ENCODE peak calls at places on chromosomes 13 and 19, in seven cellular contexts. One of them, this sample, is unnamed.
A peak's percentile ranks its signal among the peaks of the same experiment; 100 is the strongest.

GRCh38 chr13:28540612-28541011 is 45.7 kb upstream of the FLT1 start:
- DNase-seq in choroid plexus epithelial cell: peak; percentile 13
- DNase-seq in fibroblast of pulmonary artery: peak; percentile 61
- DNase-seq in heart right ventricle: no peak
- DNase-seq in chondrocyte: no peak
- DNase-seq in H1: no peak
- DNase-seq in glutamatergic neuron: no peak
- DNase-seq in this sample: no peak

GRCh38 chr19:54320271-54320670 is 7.3 kb upstream of the LILRA5 start:
- DNase-seq in choroid plexus epithelial cell: no peak
- DNase-seq in glutamatergic neuron: no peak
- DNase-seq in fibroblast of pulmonary artery: no peak
- DNase-seq in heart right ventricle: no peak
- DNase-seq in chondrocyte: no peak
- DNase-seq in H1: no peak
- DNase-seq in this sample: no peak

GRCh38 chr19:44677019-44677809 is 5.9 kb downstream of the CEACAM19 start:
- DNase-seq in heart right ventricle: no peak
- DNase-seq in fibroblast of pulmonary artery: peak; percentile 62
- DNase-seq in choroid plexus epithelial cell: peak; percentile 81
- DNase-seq in glutamatergic neuron: no peak
- DNase-seq in H1: peak; percentile 60
- DNase-seq in chondrocyte: no peak
- DNase-seq in this sample: peak; percentile 46

GRCh38 chr13:27481766-27482165 is 31.4 kb upstream of the MTIF3 start:
- DNase-seq in glutamatergic neuron: peak; percentile 88
- DNase-seq in heart right ventricle: no peak
- DNase-seq in choroid plexus epithelial cell: peak; percentile 63
- DNase-seq in H1: peak; percentile 95
- DNase-seq in chondrocyte: no peak
- DNase-seq in fibroblast of pulmonary artery: peak; percentile 51
- DNase-seq in this sample: peak; percentile 46

GRCh38 chr13:107322228-107322627 is 754.3 kb upstream of the ARGLU1 start:
- DNase-seq in choroid plexus epithelial cell: no peak
- DNase-seq in fibroblast of pulmonary artery: no peak
- DNase-seq in heart right ventricle: no peak
- DNase-seq in H1: no peak
- DNase-seq in glutamatergic neuron: no peak
- DNase-seq in chondrocyte: no peak
- DNase-seq in this sample: no peak

GRCh38 chr13:85798999-85799646 is at the start of gene SLITRK6:
- DNase-seq in H1: no peak
- DNase-seq in choroid plexus epithelial cell: peak; percentile 85
- DNase-seq in fibroblast of pulmonary artery: peak; percentile 70
- DNase-seq in glutamatergic neuron: no peak
- DNase-seq in heart right ventricle: no peak
- DNase-seq in chondrocyte: no peak
- DNase-seq in this sample: peak; percentile 90

GRCh38 chr19:40508739-40509260 is 42.0 kb downstream of the SPTBN4 start:
- DNase-seq in choroid plexus epithelial cell: no peak
- DNase-seq in fibroblast of pulmonary artery: no peak
- DNase-seq in heart right ventricle: no peak
- DNase-seq in H1: no peak
- DNase-seq in glutamatergic neuron: no peak
- DNase-seq in chondrocyte: no peak
- DNase-seq in this sample: no peak

GRCh38 chr13:59425211-59425721 is 738.5 kb downstream of the DIAPH3 start:
- DNase-seq in H1: no peak
- DNase-seq in fibroblast of pulmonary artery: peak; percentile 47
- DNase-seq in heart right ventricle: no peak
- DNase-seq in chondrocyte: no peak
- DNase-seq in glutamatergic neuron: no peak
- DNase-seq in choroid plexus epithelial cell: peak; percentile 66
- DNase-seq in this sample: no peak

GRCh38 chr19:53355739-53356138 is 9.8 kb upstream of the ZNF525 start:
- DNase-seq in choroid plexus epithelial cell: no peak
- DNase-seq in fibroblast of pulmonary artery: no peak
- DNase-seq in heart right ventricle: no peak
- DNase-seq in glutamatergic neuron: no peak
- DNase-seq in H1: no peak
- DNase-seq in chondrocyte: no peak
- DNase-seq in this sample: no peak

GRCh38 chr19:49664171-49665070 is 1.2 kb downstream of the IRF3 start:
- DNase-seq in heart right ventricle: peak; percentile 88
- DNase-seq in chondrocyte: no peak
- DNase-seq in glutamatergic neuron: peak; percentile 92
- DNase-seq in fibroblast of pulmonary artery: peak; percentile 78
- DNase-seq in H1: peak; percentile 96
- DNase-seq in choroid plexus epithelial cell: peak; percentile 80
- DNase-seq in this sample: peak; percentile 96

GRCh38 chr19:51710163-51710562 is 13.6 kb downstream of the HAS1 start:
- DNase-seq in fibroblast of pulmonary artery: no peak
- DNase-seq in chondrocyte: no peak
- DNase-seq in H1: no peak
- DNase-seq in heart right ventricle: no peak
- DNase-seq in glutamatergic neuron: no peak
- DNase-seq in choroid plexus epithelial cell: no peak
- DNase-seq in this sample: no peak

GRCh38 chr19:8397291-8397690 is 7.1 kb downstream of the RAB11B start:
- DNase-seq in choroid plexus epithelial cell: no peak
- DNase-seq in H1: no peak
- DNase-seq in fibroblast of pulmonary artery: no peak
- DNase-seq in chondrocyte: no peak
- DNase-seq in glutamatergic neuron: no peak
- DNase-seq in heart right ventricle: no peak
- DNase-seq in this sample: no peak

GRCh38 chr13:74767031-74767430 is 632.8 kb upstream of the KLF12 start:
- DNase-seq in H1: no peak
- DNase-seq in heart right ventricle: no peak
- DNase-seq in fibroblast of pulmonary artery: peak; percentile 86
- DNase-seq in glutamatergic neuron: no peak
- DNase-seq in chondrocyte: no peak
- DNase-seq in choroid plexus epithelial cell: peak; percentile 78
- DNase-seq in this sample: peak; percentile 72

GRCh38 chr13:111474136-111475002 is 153.9 kb downstream of the TEX29 start:
- DNase-seq in heart right ventricle: no peak
- DNase-seq in H1: peak; percentile 47
- DNase-seq in fibroblast of pulmonary artery: peak; percentile 55
- DNase-seq in glutamatergic neuron: no peak
- DNase-seq in chondrocyte: no peak
- DNase-seq in choroid plexus epithelial cell: peak; percentile 66
- DNase-seq in this sample: peak; percentile 52

GRCh38 chr13:63190219-63190618 is 1774.6 kb upstream of the PCDH20 start:
- DNase-seq in heart right ventricle: no peak
- DNase-seq in choroid plexus epithelial cell: no peak
- DNase-seq in glutamatergic neuron: no peak
- DNase-seq in chondrocyte: no peak
- DNase-seq in H1: no peak
- DNase-seq in fibroblast of pulmonary artery: no peak
- DNase-seq in this sample: no peak

GRCh38 chr13:50365683-50366391 is 350.6 kb downstream of the KCNRG start:
- DNase-seq in glutamatergic neuron: no peak
- DNase-seq in H1: no peak
- DNase-seq in heart right ventricle: no peak
- DNase-seq in choroid plexus epithelial cell: peak; percentile 23
- DNase-seq in fibroblast of pulmonary artery: no peak
- DNase-seq in chondrocyte: no peak
- DNase-seq in this sample: peak; percentile 82

GRCh38 chr13:48400090-48400694 is 12.7 kb downstream of the LPAR6 start:
- DNase-seq in heart right ventricle: no peak
- DNase-seq in fibroblast of pulmonary artery: peak; percentile 24
- DNase-seq in H1: no peak
- DNase-seq in glutamatergic neuron: no peak
- DNase-seq in chondrocyte: no peak
- DNase-seq in choroid plexus epithelial cell: peak; percentile 21
- DNase-seq in this sample: peak; percentile 11

GRCh38 chr13:37942929-37943328 is 73.4 kb upstream of the TRPC4 start:
- DNase-seq in heart right ventricle: no peak
- DNase-seq in H1: no peak
- DNase-seq in chondrocyte: no peak
- DNase-seq in choroid plexus epithelial cell: no peak
- DNase-seq in glutamatergic neuron: no peak
- DNase-seq in fibroblast of pulmonary artery: no peak
- DNase-seq in this sample: no peak

GRCh38 chr13:80649274-80649673 is 308.3 kb upstream of the SPRY2 start:
- DNase-seq in choroid plexus epithelial cell: no peak
- DNase-seq in H1: no peak
- DNase-seq in fibroblast of pulmonary artery: no peak
- DNase-seq in glutamatergic neuron: no peak
- DNase-seq in heart right ventricle: no peak
- DNase-seq in chondrocyte: no peak
- DNase-seq in this sample: no peak

GRCh38 chr19:18172331-18173053 is 1.1 kb upstream of the IFI30 start:
- DNase-seq in fibroblast of pulmonary artery: no peak
- DNase-seq in chondrocyte: no peak
- DNase-seq in glutamatergic neuron: no peak
- DNase-seq in heart right ventricle: no peak
- DNase-seq in H1: no peak
- DNase-seq in choroid plexus epithelial cell: no peak
- DNase-seq in this sample: no peak

DNA sequence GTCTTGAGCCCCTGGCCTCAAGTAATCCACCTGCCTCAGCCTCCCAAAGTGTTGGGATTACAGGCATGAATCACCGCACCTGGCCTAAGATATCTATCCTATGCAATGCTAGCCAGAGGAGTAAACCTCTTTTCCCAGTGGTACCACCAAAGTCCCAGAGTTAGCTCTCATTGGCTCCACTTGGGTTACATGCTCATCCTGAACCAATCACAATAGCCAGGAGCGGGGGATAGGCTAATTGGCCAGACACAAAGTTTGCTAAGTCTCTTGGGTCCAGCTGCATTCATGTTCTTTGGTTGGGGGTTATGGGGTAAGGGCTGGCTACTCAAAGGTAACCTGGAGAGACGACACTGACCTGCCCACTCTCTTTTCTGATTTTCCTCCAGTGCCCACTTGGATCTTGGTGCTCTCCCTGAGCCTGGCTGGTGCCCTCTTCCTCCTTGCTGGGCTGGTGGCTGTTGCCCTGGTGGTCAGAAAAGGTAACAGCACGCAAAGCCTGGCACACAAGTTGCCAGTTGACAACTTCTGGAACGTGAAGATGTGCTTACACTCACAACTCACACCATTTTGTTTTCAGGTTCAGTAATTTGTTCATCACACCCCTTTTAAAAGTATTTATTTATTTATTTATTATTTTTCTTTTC is 7.8 kb downstream of the C19orf38 start:
- DNase-seq in H1: peak; percentile 70
- DNase-seq in heart right ventricle: no peak
- DNase-seq in chondrocyte: no peak
- DNase-seq in fibroblast of pulmonary artery: peak; percentile 22
- DNase-seq in glutamatergic neuron: no peak
- DNase-seq in choroid plexus epithelial cell: no peak
- DNase-seq in this sample: peak; percentile 38
- TF ChIP-seq CTCF in H1: peak; percentile 73
- TF ChIP-seq CTCF in heart right ventricle: peak; percentile 9
- TF ChIP-seq CTCF in chondrocyte: peak; percentile 68
- TF ChIP-seq CTCF in fibroblast of pulmonary artery: peak; percentile 51
- TF ChIP-seq CTCF in glutamatergic neuron: peak; percentile 72
- TF ChIP-seq CTCF in choroid plexus epithelial cell: peak; percentile 63
- TF ChIP-seq CTCF in this sample: peak; percentile 27

DNA sequence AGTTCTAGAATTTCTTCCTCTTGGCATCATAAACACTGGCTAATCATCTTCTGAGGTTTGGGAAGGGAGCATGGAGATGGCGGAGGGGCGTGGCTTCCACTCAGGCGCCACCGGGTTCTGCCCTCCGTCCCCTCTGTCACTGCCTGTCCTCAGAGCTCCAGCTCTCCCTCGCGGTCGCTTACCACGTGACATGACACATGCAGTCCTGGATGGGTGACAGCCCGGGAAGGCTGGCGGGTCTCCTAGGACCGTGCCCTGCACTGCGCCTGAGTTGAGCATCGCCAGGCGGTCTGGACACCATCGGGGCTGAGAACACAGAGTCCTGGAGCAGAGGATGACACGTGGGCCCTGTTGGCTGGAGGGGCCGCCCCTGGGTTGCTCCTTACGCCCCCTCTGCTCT is 123.3 kb downstream of the RAB20 start:
- DNase-seq in heart right ventricle: no peak
- DNase-seq in glutamatergic neuron: no peak
- DNase-seq in fibroblast of pulmonary artery: no peak
- DNase-seq in chondrocyte: no peak
- DNase-seq in H1: no peak
- DNase-seq in choroid plexus epithelial cell: no peak
- DNase-seq in this sample: no peak
- TF ChIP-seq CTCF in heart right ventricle: no peak
- TF ChIP-seq CTCF in glutamatergic neuron: no peak
- TF ChIP-seq CTCF in fibroblast of pulmonary artery: no peak
- TF ChIP-seq CTCF in chondrocyte: no peak
- TF ChIP-seq CTCF in H1: no peak
- TF ChIP-seq CTCF in choroid plexus epithelial cell: no peak
- TF ChIP-seq CTCF in this sample: no peak

GRCh38 chr19:23285948-23286347 is 35.8 kb upstream of the ZNF724 start:
- DNase-seq in heart right ventricle: no peak
- DNase-seq in fibroblast of pulmonary artery: no peak
- DNase-seq in H1: no peak
- DNase-seq in glutamatergic neuron: no peak
- DNase-seq in choroid plexus epithelial cell: no peak
- DNase-seq in chondrocyte: no peak
- DNase-seq in this sample: no peak

GRCh38 chr19:23281663-23282276 is 31.6 kb upstream of the ZNF724 start:
- DNase-seq in heart right ventricle: no peak
- DNase-seq in H1: no peak
- DNase-seq in choroid plexus epithelial cell: no peak
- DNase-seq in fibroblast of pulmonary artery: no peak
- DNase-seq in chondrocyte: no peak
- DNase-seq in glutamatergic neuron: no peak
- DNase-seq in this sample: no peak

GRCh38 chr19:23286477-23286876 is 36.3 kb upstream of the ZNF724 start:
- DNase-seq in heart right ventricle: no peak
- DNase-seq in choroid plexus epithelial cell: no peak
- DNase-seq in chondrocyte: no peak
- DNase-seq in fibroblast of pulmonary artery: no peak
- DNase-seq in glutamatergic neuron: no peak
- DNase-seq in H1: peak; percentile 50
- DNase-seq in this sample: no peak

GRCh38 chr19:23287620-23288019 is 37.4 kb upstream of the ZNF724 start:
- DNase-seq in heart right ventricle: no peak
- DNase-seq in fibroblast of pulmonary artery: no peak
- DNase-seq in glutamatergic neuron: no peak
- DNase-seq in chondrocyte: no peak
- DNase-seq in H1: no peak
- DNase-seq in choroid plexus epithelial cell: no peak
- DNase-seq in this sample: no peak

DNA sequence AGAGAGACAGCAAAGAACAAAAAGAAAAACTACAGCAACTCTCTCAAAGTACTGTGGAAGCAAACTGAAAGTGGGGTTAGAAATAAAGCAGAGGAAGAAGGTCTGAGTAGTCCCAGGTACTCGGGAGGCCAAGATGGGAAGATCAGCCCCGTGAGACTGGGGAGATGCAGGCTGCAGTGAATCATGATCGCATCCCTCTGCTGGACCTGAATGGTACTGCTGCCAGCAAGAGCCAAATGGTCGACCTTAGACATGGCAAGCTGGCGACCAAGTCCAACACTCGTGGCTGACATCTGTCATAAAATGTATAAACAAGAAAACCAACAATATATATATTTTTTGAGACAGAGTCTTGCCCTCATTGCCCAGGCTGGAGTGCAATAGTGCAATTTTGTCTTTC is 33.7 kb upstream of the ZNF724 start:
- DNase-seq in chondrocyte: no peak
- DNase-seq in choroid plexus epithelial cell: peak; percentile 65
- DNase-seq in H1: peak; percentile 82
- DNase-seq in heart right ventricle: peak; percentile 12
- DNase-seq in glutamatergic neuron: peak; percentile 71
- DNase-seq in fibroblast of pulmonary artery: peak; percentile 38
- DNase-seq in this sample: peak; percentile 27
- TF ChIP-seq CTCF in chondrocyte: peak; percentile 73
- TF ChIP-seq CTCF in choroid plexus epithelial cell: peak; percentile 77
- TF ChIP-seq CTCF in H1: peak; percentile 70
- TF ChIP-seq CTCF in heart right ventricle: peak; percentile 56
- TF ChIP-seq CTCF in glutamatergic neuron: peak; percentile 79
- TF ChIP-seq CTCF in fibroblast of pulmonary artery: peak; percentile 51
- TF ChIP-seq CTCF in this sample: peak; percentile 35

GRCh38 chr13:33761744-33762143 is 56.2 kb upstream of the RFC3 start:
- DNase-seq in chondrocyte: no peak
- DNase-seq in glutamatergic neuron: no peak
- DNase-seq in choroid plexus epithelial cell: peak; percentile 61
- DNase-seq in heart right ventricle: no peak
- DNase-seq in fibroblast of pulmonary artery: no peak
- DNase-seq in H1: no peak
- DNase-seq in this sample: peak; percentile 12
- TF ChIP-seq CTCF in chondrocyte: peak; percentile 72
- TF ChIP-seq CTCF in glutamatergic neuron: no peak
- TF ChIP-seq CTCF in choroid plexus epithelial cell: peak; percentile 56
- TF ChIP-seq CTCF in heart right ventricle: no peak
- TF ChIP-seq CTCF in fibroblast of pulmonary artery: peak; percentile 4
- TF ChIP-seq CTCF in H1: no peak
- TF ChIP-seq CTCF in this sample: no peak